ENCODE peak calls at places on chromosomes 12 and 14, in seven cellular contexts. N is lung, J is pancreas, V is OCI-LY7, H is adipocyte, A is neuronal stem cell, P is heart left ventricle. T is an unnamed sample.
A peak's percentile ranks its signal among the peaks of the same experiment; 100 is the strongest.

GRCh38 chr12:98653866-98654493 is 8.9 kb downstream of the APAF1 start:
- DNase-seq in N (no peak), J (no peak), V (peak; percentile 71), H (peak; percentile 85), A (peak; percentile 11), P (no peak), T (peak; percentile 47)

GRCh38 chr14:92340938-92341337 is 18.0 kb downstream of the SLC24A4 start:
- DNase-seq in N (no peak), J (no peak), V (no peak), H (no peak), A (no peak), P (no peak), T (no peak)

GRCh38 chr14:72528059-72528950 is 365.6 kb downstream of the DPF3 start:
- DNase-seq in N (no peak), J (no peak), V (no peak), H (no peak), A (no peak), P (no peak), T (peak; percentile 29)

GRCh38 chr14:93787465-93788306 is 599 bp downstream of the PRIMA1 start:
- DNase-seq in N (no peak), J (no peak), V (no peak), H (no peak), A (no peak), P (no peak), T (no peak)

GRCh38 chr12:69569236-69569635 is 16.0 kb upstream of the CCT2 start:
- DNase-seq in N (no peak), J (no peak), V (no peak), H (no peak), A (no peak), P (no peak), T (no peak)

GRCh38 chr14:25090281-25090680 is 40.3 kb upstream of the STXBP6 start:
- DNase-seq in N (no peak), J (no peak), V (no peak), H (peak; percentile 51), A (no peak), P (no peak), T (no peak)

GRCh38 chr14:95488376-95489162 is 27.9 kb downstream of the SYNE3 start:
- DNase-seq in N (no peak), J (no peak), V (no peak), H (no peak), A (no peak), P (no peak), T (no peak)

GRCh38 chr12:93419388-93420034 is 22.2 kb downstream of the UBE2N start:
- DNase-seq in N (no peak), J (no peak), V (peak; percentile 70), H (peak; percentile 87), A (no peak), P (no peak), T (peak; percentile 79)

GRCh38 chr14:96649327-96649601 is 147.1 kb downstream of the PAPOLA start:
- DNase-seq in N (peak; percentile 36), J (no peak), V (no peak), H (no peak), A (no peak), P (no peak), T (no peak)

GRCh38 chr14:24215495-24216344 is at the start of gene MDP1:
- DNase-seq in N (peak; percentile 86), J (peak; percentile 80), V (peak; percentile 93), H (peak; percentile 95), A (peak; percentile 77), P (peak; percentile 83), T (peak; percentile 89)

GRCh38 chr14:20485900-20486299 is 16.7 kb downstream of the PNP start:
- DNase-seq in N (no peak), J (no peak), V (no peak), H (no peak), A (no peak), P (no peak), T (no peak)

GRCh38 chr14:20427231-20428009 is 8.5 kb downstream of the KLHL33 start:
- DNase-seq in N (no peak), J (no peak), V (peak; percentile 82), H (peak; percentile 24), A (no peak), P (no peak), T (no peak)

GRCh38 chr12:104011265-104011664 is 38.7 kb downstream of the GLT8D2 start:
- DNase-seq in N (no peak), J (no peak), V (no peak), H (peak; percentile 91), A (no peak), P (no peak), T (peak; percentile 84)

GRCh38 chr12:20030847-20031246 is 337.5 kb upstream of the PDE3A start:
- DNase-seq in N (no peak), J (peak; percentile 12), V (no peak), H (no peak), A (peak; percentile 3), P (no peak), T (no peak)

GRCh38 chr14:22875003-22875747 is 3.6 kb downstream of the LRP10 start:
- DNase-seq in N (no peak), J (no peak), V (no peak), H (no peak), A (no peak), P (no peak), T (no peak)

GRCh38 chr14:23024612-23025075 is 10.1 kb downstream of the PSMB5 start:
- DNase-seq in N (no peak), J (no peak), V (no peak), H (no peak), A (no peak), P (no peak), T (no peak)

GRCh38 chr14:68671899-68672298 is 121.0 kb downstream of the ZFP36L1 start:
- DNase-seq in N (no peak), J (no peak), V (no peak), H (no peak), A (no peak), P (no peak), T (no peak)
- H3K4me1 ChIP-seq in N (peaks cover 12% of the 10 kb centered on the region), J (peaks cover 31% of the 10 kb centered on the region), V (peaks cover 51% of the 10 kb centered on the region), H (peaks cover 58% of the 10 kb centered on the region), A (peaks cover 12% of the 10 kb centered on the region), P (peaks cover 16% of the 10 kb centered on the region), T (peaks cover 32% of the 10 kb centered on the region)

GRCh38 chr12:52364901-52365489 is 2.3 kb downstream of the KRT85 start:
- DNase-seq in N (no peak), J (no peak), V (no peak), H (no peak), A (no peak), P (no peak), T (no peak)
- H3K4me1 ChIP-seq in N (no peaks in the 10 kb centered on the region), J (no peaks in the 10 kb centered on the region), V (peaks cover 7% of the 10 kb centered on the region), H (no peaks in the 10 kb centered on the region), A (no peaks in the 10 kb centered on the region), P (no peaks in the 10 kb centered on the region), T (no peaks in the 10 kb centered on the region)

GRCh38 chr12:129672110-129672509 is 231.7 kb downstream of the TMEM132D start:
- DNase-seq in N (no peak), J (no peak), V (no peak), H (no peak), A (no peak), P (no peak), T (no peak)
- H3K4me1 ChIP-seq in N (no peaks in the 10 kb centered on the region), J (no peaks in the 10 kb centered on the region), V (no peaks in the 10 kb centered on the region), H (no peaks in the 10 kb centered on the region), A (no peaks in the 10 kb centered on the region), P (no peaks in the 10 kb centered on the region), T (no peaks in the 10 kb centered on the region)

GRCh38 chr12:111759991-111760390 is 6.7 kb upstream of the ALDH2 start:
- DNase-seq in N (no peak), J (no peak), V (no peak), H (no peak), A (no peak), P (no peak), T (no peak)
- H3K4me1 ChIP-seq in N (peaks cover 18% of the 10 kb centered on the region), J (peaks cover 13% of the 10 kb centered on the region), V (peaks cover 78% of the 10 kb centered on the region), H (peaks cover 16% of the 10 kb centered on the region), A (peaks cover 25% of the 10 kb centered on the region), P (peaks cover 13% of the 10 kb centered on the region), T (no peaks in the 10 kb centered on the region)

DNA sequence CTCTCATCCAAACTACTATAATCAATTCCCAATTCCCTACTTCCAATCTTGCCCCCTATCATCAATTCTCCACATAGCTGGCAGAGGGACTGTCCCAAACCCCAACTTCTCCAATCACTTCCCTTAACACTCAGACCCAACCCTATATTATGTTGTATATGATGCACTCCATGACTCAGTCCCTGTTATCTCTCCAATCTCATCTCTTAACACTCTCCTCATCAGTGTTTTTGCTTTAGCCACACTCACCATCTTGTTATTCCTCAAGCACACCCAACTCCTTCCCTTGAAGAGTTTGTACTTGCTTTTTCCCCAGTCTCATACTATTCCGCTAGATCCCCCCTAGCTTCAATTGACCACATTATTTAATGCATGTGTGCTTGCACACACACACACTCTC is 4.9 kb downstream of the RHOJ start:
- DNase-seq in N (no peak), J (no peak), V (no peak), H (no peak), A (no peak), P (no peak), T (no peak)
- H3K4me1 ChIP-seq in N (no peaks in the 10 kb centered on the region), J (no peaks in the 10 kb centered on the region), V (no peaks in the 10 kb centered on the region), H (peaks cover 19% of the 10 kb centered on the region), A (peaks cover 5% of the 10 kb centered on the region), P (no peaks in the 10 kb centered on the region), T (no peaks in the 10 kb centered on the region)

GRCh38 chr14:67359319-67359774 is 257 bp downstream of the ATP6V1D start:
- DNase-seq in N (peak; percentile 33), J (no peak), V (no peak), H (peak; percentile 83), A (no peak), P (peak; percentile 12), T (peak; percentile 40)
- H3K4me1 ChIP-seq in N (no peaks in the 10 kb centered on the region), J (peaks cover 25% of the 10 kb centered on the region), V (peaks cover 39% of the 10 kb centered on the region), H (peaks cover 52% of the 10 kb centered on the region), A (peaks cover 4% of the 10 kb centered on the region), P (peaks cover 21% of the 10 kb centered on the region), T (peaks cover 36% of the 10 kb centered on the region)

GRCh38 chr12:1367731-1368285 is 226.6 kb downstream of the FBXL14 start:
- DNase-seq in N (no peak), J (no peak), V (no peak), H (no peak), A (no peak), P (no peak), T (no peak)
- H3K4me1 ChIP-seq in N (no peaks in the 10 kb centered on the region), J (no peaks in the 10 kb centered on the region), V (peaks cover 10% of the 10 kb centered on the region), H (peaks cover 19% of the 10 kb centered on the region), A (peaks cover 9% of the 10 kb centered on the region), P (no peaks in the 10 kb centered on the region), T (peaks cover 70% of the 10 kb centered on the region)

T was measured in cardiac muscle cell.